ENCODE peak calls at places on chromosome 21, in nine cellular contexts. Y is brain microvascular endothelial cell; W is tibial nerve; J is prostate gland; B is epithelial cell of prostate; P is SJCRH30; C is CD8-positive, alpha-beta memory T cell; X is Peyer's patch; I is fibroblast of lung. L is an unnamed sample.

GRCh38 chr21:29730281-29730680 is 209.5 kb downstream of the GRIK1 start:
- DNase-seq in J (no peak), X (no peak), I (peak; percentile 37), C (no peak), B (no peak), Y (no peak), P (no peak), W (no peak), L (no peak)

GRCh38 chr21:28776251-28776650 is 216.4 kb downstream of the LTN1 start:
- DNase-seq in Y (peak; percentile 95), W (no peak), P (no peak), I (peak; percentile 86), C (no peak), B (no peak), X (no peak), J (no peak), L (no peak)

GRCh38 chr21:17858764-17859163 is 39.6 kb upstream of the C21orf91 start:
- DNase-seq in J (no peak), P (no peak), B (no peak), Y (no peak), C (no peak), X (no peak), W (no peak), I (no peak), L (peak; percentile 34)

GRCh38 chr21:21612446-21612845 is 614.2 kb downstream of the NCAM2 start:
- DNase-seq in X (no peak), P (peak; percentile 16), J (no peak), W (no peak), I (peak; percentile 95), C (no peak), B (no peak), Y (peak; percentile 37), L (no peak)

GRCh38 chr21:28991861-28992525 is 684 bp downstream of the LTN1 start:
- DNase-seq in P (peak; percentile 24), X (no peak), C (no peak), Y (no peak), J (peak; percentile 10), B (no peak), I (no peak), W (no peak), L (no peak)

GRCh38 chr21:28655471-28655870 is 337.2 kb downstream of the LTN1 start:
- DNase-seq in X (no peak), Y (no peak), J (no peak), C (no peak), P (no peak), W (no peak), I (peak; percentile 44), B (no peak), L (no peak)

GRCh38 chr21:39125752-39126485 is 57.3 kb downstream of the PSMG1 start:
- DNase-seq in I (peak; percentile 67), X (peak; percentile 69), J (peak; percentile 62), C (no peak), Y (peak; percentile 52), B (no peak), W (peak; percentile 49), P (peak; percentile 62), L (no peak)

GRCh38 chr21:37675202-37675801 is 241.0 kb downstream of the KCNJ6 start:
- DNase-seq in J (peak; percentile 47), P (peak; percentile 33), I (peak; percentile 21), C (peak; percentile 14), W (peak; percentile 45), X (peak; percentile 76), Y (peak; percentile 17), B (no peak), L (no peak)

GRCh38 chr21:42234464-42235241 is 15.7 kb downstream of the ABCG1 start:
- DNase-seq in C (peak; percentile 82), P (no peak), W (no peak), J (peak; percentile 53), Y (peak; percentile 24), X (peak; percentile 92), I (peak; percentile 40), B (no peak), L (peak; percentile 70)

GRCh38 chr21:42237161-42237560 is 18.2 kb downstream of the ABCG1 start:
- DNase-seq in W (no peak), Y (no peak), C (no peak), P (no peak), B (no peak), J (no peak), I (no peak), X (no peak), L (no peak)

GRCh38 chr21:42235593-42235992 is 16.7 kb downstream of the ABCG1 start:
- DNase-seq in Y (no peak), X (no peak), W (no peak), C (no peak), I (no peak), J (no peak), B (no peak), P (no peak), L (no peak)

GRCh38 chr21:42236693-42237092 is 17.8 kb downstream of the ABCG1 start:
- DNase-seq in X (no peak), C (no peak), I (no peak), J (no peak), W (no peak), Y (no peak), P (no peak), B (no peak), L (no peak)

GRCh38 chr21:42236014-42236413 is 17.1 kb downstream of the ABCG1 start:
- DNase-seq in Y (no peak), C (no peak), I (no peak), W (no peak), P (no peak), J (no peak), X (no peak), B (no peak), L (no peak)
- H3K27ac ChIP-seq in Y (no peak overlapping the region), C (no peak overlapping the region), I (no peak overlapping the region), W (peak overlapping the region; percentile 86), P (no peak overlapping the region), J (no peak overlapping the region), X (no peak overlapping the region), B (no peak overlapping the region), L (no peak overlapping the region)

DNA sequence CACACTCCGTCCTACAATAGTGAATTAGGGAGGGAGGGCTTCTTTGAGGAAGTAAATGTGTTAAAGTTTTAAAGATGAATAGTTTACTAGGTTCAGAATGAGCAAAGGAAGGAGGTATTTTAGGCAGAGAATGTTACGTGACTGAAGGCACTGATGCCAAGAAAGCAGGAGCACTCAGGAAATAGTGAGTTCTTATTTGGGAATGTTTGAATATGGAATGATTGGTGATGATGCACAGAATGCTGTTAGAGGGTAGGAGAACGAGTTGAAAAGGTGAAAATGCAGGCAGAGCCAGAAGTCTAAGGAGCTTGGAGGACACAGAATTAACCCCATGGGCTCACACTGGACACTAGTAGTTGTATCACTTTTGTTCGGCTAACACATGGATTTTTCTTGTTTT is 108.0 kb downstream of the NRIP1 start:
- DNase-seq in X (no peak), Y (peak; percentile 53), C (no peak), B (no peak), P (no peak), J (no peak), I (peak; percentile 87), W (no peak), L (no peak)
- H3K27ac ChIP-seq in X (no peak overlapping the region), Y (peak overlapping the region; percentile 64), C (no peak overlapping the region), B (peak overlapping the region; percentile 49), P (no peak overlapping the region), J (no peak overlapping the region), I (no peak overlapping the region), W (no peak overlapping the region), L (no peak overlapping the region)

DNA sequence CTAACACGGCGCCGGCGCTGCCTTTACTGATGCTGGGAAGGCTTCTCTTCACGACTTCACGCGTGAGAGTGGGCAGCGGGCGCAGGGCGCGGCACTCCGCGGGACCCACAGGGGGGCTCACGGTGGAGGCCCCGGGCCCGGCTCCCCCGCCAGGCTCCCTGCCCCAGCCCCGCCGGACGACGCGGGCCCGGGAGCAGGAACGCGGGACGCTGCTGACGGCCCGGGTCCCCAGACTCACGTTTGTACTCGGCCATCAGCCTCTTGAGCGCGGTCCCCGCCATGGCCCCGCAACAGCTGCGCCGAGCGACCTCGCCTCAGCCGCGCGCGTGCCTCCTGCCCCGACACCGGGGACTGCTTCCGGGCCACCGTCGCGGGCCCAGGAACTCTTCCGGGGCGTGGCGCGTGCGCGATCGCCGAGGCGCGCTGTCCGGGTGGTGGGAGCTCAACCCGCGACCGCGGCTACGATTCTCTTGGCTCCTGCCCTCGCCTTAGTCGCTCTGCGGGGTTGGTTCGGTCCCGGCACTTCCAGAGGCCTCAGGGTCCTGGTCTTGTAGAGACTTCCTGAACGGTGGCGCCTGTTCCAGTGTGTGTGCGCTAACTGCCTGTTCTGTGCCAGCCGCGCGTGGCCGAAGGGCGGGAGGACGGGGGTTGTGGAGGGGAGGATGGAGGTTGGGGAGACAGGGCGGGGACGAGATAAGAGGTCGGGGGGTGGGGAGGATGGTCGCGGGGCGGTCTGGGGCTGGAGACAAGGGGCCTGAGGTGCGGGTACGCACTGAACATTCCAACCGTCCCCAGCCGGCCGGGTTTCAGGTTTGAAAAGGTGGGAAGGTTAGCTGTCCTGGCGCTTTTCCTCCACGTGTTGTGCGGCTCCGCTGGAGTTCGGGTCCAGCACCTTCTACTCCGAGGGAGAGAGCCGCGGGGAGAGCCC is at the start of gene UBE2G2:
- DNase-seq in J (peak; percentile 59), W (peak; percentile 57), P (peak; percentile 88), Y (peak; percentile 44), C (peak; percentile 77), I (peak; percentile 70), X (peak; percentile 90), B (no peak), L (peak; percentile 64)
- H3K27ac ChIP-seq in J (peak within 1 kb of the TSS; percentile 61), W (peak within 1 kb of the TSS; percentile 86), P (peak within 1 kb of the TSS; percentile 84), Y (peak within 1 kb of the TSS; percentile 31), C (peak within 1 kb of the TSS; percentile 55), I (peak within 1 kb of the TSS; percentile 70), X (peak within 1 kb of the TSS; percentile 67), B (peak within 1 kb of the TSS; percentile 32), L (peak within 1 kb of the TSS; percentile 63)

GRCh38 chr21:46066843-46067331 is 31.0 kb upstream of the COL6A2 start:
- DNase-seq in Y (no peak), B (no peak), X (peak; percentile 48), J (no peak), C (no peak), P (no peak), W (no peak), I (peak; percentile 69), L (no peak)

GRCh38 chr21:46064870-46065214 is 33.1 kb upstream of the COL6A2 start:
- DNase-seq in J (no peak), I (no peak), W (no peak), C (no peak), X (peak; percentile 34), P (no peak), B (no peak), Y (no peak), L (no peak)

GRCh38 chr21:46065215-46065992 is 32.5 kb upstream of the COL6A2 start:
- DNase-seq in Y (peak; percentile 59), B (no peak), I (peak; percentile 81), J (no peak), X (peak; percentile 62), W (no peak), C (no peak), P (no peak), L (no peak)

GRCh38 chr21:46067505-46068201 is 30.3 kb upstream of the COL6A2 start:
- DNase-seq in J (no peak), W (no peak), I (no peak), C (no peak), P (no peak), Y (no peak), X (peak; percentile 39), B (no peak), L (no peak)

DNA sequence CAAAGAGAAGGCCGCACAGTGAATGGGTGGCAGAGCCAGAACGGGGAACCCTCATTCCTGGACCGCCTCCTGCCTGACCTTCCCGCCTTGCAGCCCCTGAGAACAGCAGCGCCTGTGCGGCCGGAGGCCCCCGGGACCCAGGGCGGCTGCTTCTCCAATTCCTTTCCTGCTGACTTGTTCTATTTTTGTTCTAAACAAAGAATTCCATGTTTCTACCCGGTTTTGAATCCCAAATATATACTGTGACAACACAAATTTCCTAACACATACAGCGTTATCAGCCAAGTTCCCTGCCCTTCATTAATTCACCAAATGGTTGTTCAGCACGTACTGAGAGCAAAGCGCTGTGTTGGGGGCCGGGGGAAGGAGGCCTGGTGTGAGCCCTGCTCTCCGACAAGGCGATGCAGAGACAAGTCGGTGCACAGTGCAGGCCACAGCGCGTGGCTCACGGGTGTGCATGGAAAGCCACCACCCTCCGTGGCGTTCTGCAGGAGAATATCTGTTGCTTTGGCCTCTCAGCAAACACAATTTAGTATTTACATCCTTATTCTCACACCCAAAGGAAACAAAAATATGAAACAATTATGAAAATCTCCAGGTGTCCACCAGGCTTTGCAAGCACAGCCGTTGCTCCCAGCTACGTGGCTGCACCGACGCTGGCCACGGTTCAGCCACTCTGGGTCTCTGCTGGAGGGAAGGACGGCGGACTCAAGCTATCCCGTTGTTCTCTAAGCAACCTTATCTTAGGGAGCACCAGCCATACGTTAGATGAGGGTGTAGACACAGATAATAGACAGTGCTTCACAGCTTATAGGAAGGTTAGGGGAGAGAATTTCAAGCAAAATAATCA is 31.7 kb upstream of the COL6A2 start:
- DNase-seq in W (no peak), Y (no peak), B (no peak), P (no peak), J (no peak), I (no peak), X (peak; percentile 43), C (no peak), L (no peak)
- H3K27ac ChIP-seq in W (peak overlapping the region; percentile 86), Y (peak overlapping the region; percentile 79), B (no peak overlapping the region), P (no peak overlapping the region), J (peak overlapping the region; percentile 67), I (peak overlapping the region; percentile 97), X (peak overlapping the region; percentile 76), C (no peak overlapping the region), L (no peak overlapping the region)